ENCODE peak calls at places on chromosomes 16 and 17, in four cellular contexts. K is HepG2, L is WTC11, R is K562. A is an unnamed sample.

GRCh38 chr17:10772425-10773380 is 31.2 kb downstream of the TMEM238L start:
- DNase-seq in K (peak), L (peak), R (peak), A (no peak)

GRCh38 chr16:51535591-51535990 is 384.5 kb upstream of the SALL1 start:
- DNase-seq in K (no peak), L (no peak), R (no peak), A (no peak)

GRCh38 chr17:11296994-11297393 is 56.0 kb downstream of the SHISA6 start:
- DNase-seq in K (peak), L (no peak), R (no peak), A (peak)

GRCh38 chr17:48960834-48961515 is 7.4 kb downstream of the GIP start:
- DNase-seq in K (peak), L (peak), R (peak), A (no peak)

GRCh38 chr16:57613514-57613913 is 14.9 kb upstream of the ADGRG1 start:
- DNase-seq in K (no peak), L (no peak), R (no peak), A (no peak)

GRCh38 chr16:53412549-53412948 is 21.7 kb upstream of the RBL2 start:
- DNase-seq in K (no peak), L (no peak), R (no peak), A (no peak)

GRCh38 chr16:15639061-15639568 is 3.8 kb downstream of the MARF1 start:
- DNase-seq in K (no peak), L (no peak), R (no peak), A (no peak)

GRCh38 chr17:7262192-7263070 is at the start of gene CLDN7:
- DNase-seq in K (no peak), L (peak), R (peak), A (peak)

GRCh38 chr16:11587643-11588247 is 1.0 kb upstream of the LITAF start:
- DNase-seq in K (no peak), L (no peak), R (no peak), A (peak)

GRCh38 chr16:55294947-55295346 is 29.1 kb upstream of the IRX6 start:
- DNase-seq in K (no peak), L (no peak), R (no peak), A (no peak)

GRCh38 chr17:82217120-82217529 is 4.5 kb upstream of the CCDC57 start:
- DNase-seq in K (no peak), L (no peak), R (no peak), A (no peak)

GRCh38 chr17:48541036-48541573 is 3.8 kb downstream of the HOXB2 start:
- DNase-seq in K (no peak), L (no peak), R (no peak), A (no peak)

GRCh38 chr17:74862108-74862901 is 2.6 kb upstream of the GRIN2C start:
- DNase-seq in K (peak), L (peak), R (peak), A (peak)

GRCh38 chr16:2787961-2788360 is 601 bp upstream of the PRSS33 start:
- DNase-seq in K (no peak), L (no peak), R (no peak), A (no peak)

GRCh38 chr16:22739077-22739476 is 74.9 kb upstream of the HS3ST2 start:
- DNase-seq in K (no peak), L (no peak), R (no peak), A (no peak)

GRCh38 chr16:9060225-9060624 is 31.2 kb upstream of the HAPSTR1 start:
- DNase-seq in K (no peak), L (no peak), R (no peak), A (no peak)

GRCh38 chr16:9065077-9065476 is 26.4 kb upstream of the HAPSTR1 start:
- DNase-seq in K (no peak), L (no peak), R (no peak), A (no peak)

GRCh38 chr16:9058211-9058610 is 33.2 kb upstream of the HAPSTR1 start:
- DNase-seq in K (no peak), L (no peak), R (no peak), A (no peak)

GRCh38 chr16:9062301-9062700 is 29.1 kb upstream of the HAPSTR1 start:
- DNase-seq in K (no peak), L (no peak), R (no peak), A (no peak)

GRCh38 chr16:9061358-9061813 is 30.1 kb upstream of the HAPSTR1 start:
- DNase-seq in K (no peak), L (no peak), R (no peak), A (peak)
- TF ChIP-seq FOXJ3 in K (no peak), L (no peak), R (no peak), A (no peak)

GRCh38 chr17:80425835-80426426 is 11.0 kb downstream of the ENDOV start:
- DNase-seq in K (no peak), L (no peak), R (no peak), A (peak)
- TF ChIP-seq FOXJ3 in K (no peak), L (no peak), R (no peak), A (no peak)

GRCh38 chr17:33944826-33945225 is 310.3 kb upstream of the CCL2 start:
- DNase-seq in K (no peak), L (no peak), R (no peak), A (no peak)
- TF ChIP-seq FOXJ3 in K (no peak), L (no peak), R (no peak), A (no peak)

GRCh38 chr16:84686702-84687298 is 13.0 kb upstream of the USP10 start:
- DNase-seq in K (no peak), L (no peak), R (no peak), A (no peak)

GRCh38 chr16:84690088-84690819 is 9.5 kb upstream of the USP10 start:
- DNase-seq in K (no peak), L (no peak), R (no peak), A (no peak)

GRCh38 chr16:84685210-84685609 is 14.6 kb upstream of the USP10 start:
- DNase-seq in K (no peak), L (no peak), R (no peak), A (no peak)

GRCh38 chr16:84689126-84689525 is 10.7 kb upstream of the USP10 start:
- DNase-seq in K (no peak), L (no peak), R (no peak), A (no peak)

GRCh38 chr16:84687715-84688114 is 12.1 kb upstream of the USP10 start:
- DNase-seq in K (no peak), L (no peak), R (no peak), A (no peak)
- TF ChIP-seq FOXJ3 in K (no peak), L (no peak), R (no peak), A (no peak)